ENCODE peak calls at places on chromosomes 16 and 17, in nine cellular contexts. X is GM23338; F is CD8-positive, alpha-beta T cell; L is tibial artery; V is kidney; S is PC-3; K is tibial nerve; M is cardiac muscle cell; J is ascending aorta. B is an unnamed sample.

GRCh38 chr17:15087946-15088345 is 177.2 kb downstream of the PMP22 start:
- DNase-seq in X (no peak), F (no peak), L (no peak), V (no peak), S (no peak), K (no peak), M (peak; percentile 43), J (no peak), B (no peak)

GRCh38 chr17:1331708-1332107 is 52.2 kb downstream of the TRARG1 start:
- DNase-seq in X (no peak), F (peak; percentile 15), L (no peak), V (no peak), S (no peak), K (no peak), M (peak; percentile 90), J (no peak), B (no peak)

GRCh38 chr16:58451945-58452401 is 48.0 kb upstream of the NDRG4 start:
- DNase-seq in X (no peak), F (no peak), L (no peak), V (no peak), S (peak; percentile 84), K (no peak), M (no peak), J (no peak), B (no peak)

GRCh38 chr17:29358421-29358820 is 31.7 kb upstream of the TAOK1 start:
- DNase-seq in X (no peak), F (no peak), L (no peak), V (no peak), S (no peak), K (no peak), M (no peak), J (no peak), B (no peak)

GRCh38 chr17:58311429-58311894 is 17.1 kb downstream of the TSPOAP1 start:
- DNase-seq in X (no peak), F (no peak), L (peak; percentile 1), V (peak; percentile 68), S (no peak), K (no peak), M (no peak), J (no peak), B (no peak)

GRCh38 chr17:74467221-74467951 is 952 bp downstream of the CD300A start:
- DNase-seq in X (peak; percentile 54), F (no peak), L (no peak), V (peak; percentile 68), S (no peak), K (no peak), M (no peak), J (no peak), B (no peak)

GRCh38 chr17:2954898-2955445 is 108.4 kb downstream of the OR1D5 start:
- DNase-seq in X (no peak), F (no peak), L (no peak), V (no peak), S (peak; percentile 94), K (no peak), M (no peak), J (no peak), B (no peak)

GRCh38 chr17:76561799-76562268 is 22.0 kb downstream of the PRCD start:
- DNase-seq in X (no peak), F (no peak), L (no peak), V (no peak), S (peak; percentile 58), K (no peak), M (no peak), J (no peak), B (no peak)

DNA sequence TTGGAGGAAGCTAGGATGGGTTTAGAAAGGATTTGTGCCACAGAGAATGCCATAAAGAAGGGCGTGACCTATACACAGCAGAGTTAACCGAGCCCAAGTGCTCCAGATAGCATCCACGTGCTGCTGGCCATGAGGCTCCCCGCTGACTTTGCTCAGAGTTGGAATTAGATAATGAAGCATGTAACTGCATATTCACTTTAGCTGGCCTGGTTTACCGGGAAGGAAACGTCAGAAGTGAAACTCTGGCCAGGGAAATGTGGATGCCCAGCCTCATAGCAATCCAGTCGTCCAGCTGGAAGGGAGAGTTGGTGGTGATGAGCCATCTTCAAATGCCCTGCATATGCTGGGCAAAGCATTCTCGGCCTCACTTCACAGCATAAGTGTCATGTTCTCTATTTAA is 6.1 kb downstream of the KRT35 start:
- DNase-seq in X (no peak), F (no peak), L (no peak), V (no peak), S (no peak), K (no peak), M (no peak), J (no peak), B (no peak)
- H3K4me1 ChIP-seq in X (no peaks in the 10 kb centered on the region), F (no peaks in the 10 kb centered on the region), L (no peaks in the 10 kb centered on the region), V (no peaks in the 10 kb centered on the region), S (no peaks in the 10 kb centered on the region), K (no peaks in the 10 kb centered on the region), M (no peaks in the 10 kb centered on the region), J (no peaks in the 10 kb centered on the region), B (no peaks in the 10 kb centered on the region)

GRCh38 chr17:45308016-45308365 is 8.8 kb downstream of the MAP3K14 start:
- DNase-seq in X (no peak), F (no peak), L (no peak), V (no peak), S (no peak), K (no peak), M (no peak), J (no peak), B (no peak)

GRCh38 chr17:45306094-45306493 is 10.7 kb downstream of the MAP3K14 start:
- DNase-seq in X (no peak), F (no peak), L (no peak), V (no peak), S (no peak), K (no peak), M (no peak), J (no peak), B (no peak)

GRCh38 chr17:45305532-45306087 is 11.2 kb downstream of the MAP3K14 start:
- DNase-seq in X (no peak), F (no peak), L (no peak), V (no peak), S (no peak), K (no peak), M (no peak), J (no peak), B (no peak)

GRCh38 chr17:45307290-45308015 is 9.4 kb downstream of the MAP3K14 start:
- DNase-seq in X (no peak), F (peak; percentile 36), L (peak; percentile 46), V (no peak), S (peak; percentile 91), K (no peak), M (no peak), J (no peak), B (no peak)

GRCh38 chr17:45306623-45307022 is 10.2 kb downstream of the MAP3K14 start:
- DNase-seq in X (peak; percentile 44), F (no peak), L (no peak), V (no peak), S (no peak), K (no peak), M (no peak), J (no peak), B (no peak)
- TF ChIP-seq CTCF in X (peak; percentile 31), F (no peak), L (no peak), V (no peak), S (peak; percentile 40), K (no peak), M (no peak), J (peak; percentile 4), B (peak; percentile 32)

GRCh38 chr17:7440113-7440822 is 956 bp downstream of the FGF11 start:
- DNase-seq in X (peak; percentile 79), F (peak; percentile 35), L (peak; percentile 55), V (peak; percentile 91), S (peak; percentile 28), K (no peak), M (peak; percentile 76), J (no peak), B (peak; percentile 65)
- H3K4me1 ChIP-seq in X (peaks cover 33% of the 10 kb centered on the region), F (peaks cover 54% of the 10 kb centered on the region), L (peaks cover 65% of the 10 kb centered on the region), V (peaks cover 5% of the 10 kb centered on the region), S (peaks cover 4% of the 10 kb centered on the region), K (no peaks in the 10 kb centered on the region), M (peaks cover 26% of the 10 kb centered on the region), J (peaks cover 22% of the 10 kb centered on the region), B (no peaks in the 10 kb centered on the region)

GRCh38 chr17:39011907-39012468 is 44.8 kb upstream of the FBXO47 start:
- DNase-seq in X (peak; percentile 87), F (no peak), L (no peak), V (no peak), S (no peak), K (no peak), M (no peak), J (no peak), B (no peak)
- TF ChIP-seq CTCF in X (peak; percentile 47), F (no peak), L (no peak), V (no peak), S (no peak), K (no peak), M (no peak), J (no peak), B (no peak)

GRCh38 chr17:42460371-42460770 is 1.7 kb downstream of the ATP6V0A1 start:
- DNase-seq in X (no peak), F (no peak), L (no peak), V (no peak), S (no peak), K (no peak), M (no peak), J (no peak), B (no peak)

GRCh38 chr17:42458497-42459255 is at the start of gene ATP6V0A1:
- DNase-seq in X (peak; percentile 94), F (peak; percentile 86), L (peak; percentile 93), V (peak; percentile 98), S (no peak), K (peak; percentile 93), M (peak; percentile 90), J (peak; percentile 82), B (peak; percentile 99)

GRCh38 chr17:42457107-42457787 is 1.4 kb upstream of the ATP6V0A1 start:
- DNase-seq in X (no peak), F (no peak), L (no peak), V (no peak), S (no peak), K (no peak), M (no peak), J (no peak), B (no peak)

GRCh38 chr17:42459983-42460300 is 1.3 kb downstream of the ATP6V0A1 start:
- DNase-seq in X (no peak), F (no peak), L (no peak), V (no peak), S (no peak), K (no peak), M (peak; percentile 48), J (no peak), B (no peak)

DNA sequence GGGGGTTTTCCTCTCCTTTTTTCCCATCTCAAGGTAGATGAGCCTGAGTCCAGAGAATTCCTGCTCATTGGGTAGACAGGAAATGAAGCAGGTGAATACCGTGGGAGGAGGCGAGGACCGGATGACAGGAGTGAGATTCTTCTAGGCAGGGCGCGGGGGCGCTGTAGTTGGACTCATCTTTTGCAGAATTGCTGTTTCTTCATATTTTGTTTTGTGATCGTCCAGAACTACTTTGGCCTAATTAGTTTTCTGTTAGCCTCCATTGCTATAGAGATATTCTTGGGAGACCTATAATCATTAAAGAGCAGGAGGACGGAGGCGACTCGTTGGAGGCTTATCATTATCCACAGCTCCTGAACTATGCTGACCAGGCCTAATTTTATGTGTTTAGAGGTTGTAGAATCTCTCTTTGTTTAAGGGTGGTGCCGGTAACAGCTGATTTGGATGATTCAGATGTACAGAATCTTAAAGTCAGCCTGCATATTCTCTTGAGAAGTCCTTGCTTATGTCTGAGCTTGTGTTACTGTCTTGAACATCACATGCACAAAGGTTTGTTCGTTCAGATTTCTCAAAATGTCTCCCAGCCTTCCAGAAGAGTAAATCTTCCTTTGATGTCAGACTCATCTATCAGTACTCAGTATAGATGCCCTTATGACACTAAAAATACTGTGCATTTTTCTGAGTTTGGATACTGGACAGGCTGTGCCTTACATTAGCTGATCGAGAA is 741 bp downstream of the ATP6V0A1 start:
- DNase-seq in X (peak; percentile 71), F (no peak), L (peak; percentile 60), V (peak; percentile 78), S (no peak), K (peak; percentile 64), M (peak; percentile 7), J (no peak), B (peak; percentile 51)
- H3K4me1 ChIP-seq in X (peaks cover 29% of the 10 kb centered on the region), F (peaks cover 38% of the 10 kb centered on the region), L (peaks cover 27% of the 10 kb centered on the region), V (peaks cover 14% of the 10 kb centered on the region), S (no peaks in the 10 kb centered on the region), K (no peaks in the 10 kb centered on the region), M (peaks cover 9% of the 10 kb centered on the region), J (peaks cover 4% of the 10 kb centered on the region), B (no peaks in the 10 kb centered on the region)

B was measured in BE2C.